ENCODE peak calls at places on chromosome 3, in four cellular contexts. Q is Caki2, R is HFF-Myc, U is ovary. X is an unnamed sample.

GRCh38 chr3:171049831-171050444 is 23.4 kb upstream of the SLC2A2 start:
- DNase-seq in Q (peak; percentile 64), R (peak; percentile 24), U (peak; percentile 33), X (peak; percentile 20)

GRCh38 chr3:72848703-72849081 is 447 bp upstream of the SHQ1 start:
- DNase-seq in Q (no peak), R (no peak), U (no peak), X (peak; percentile 20)

GRCh38 chr3:195352895-195353488 is 82.0 kb upstream of the XXYLT1 start:
- DNase-seq in Q (peak; percentile 52), R (peak; percentile 21), U (no peak), X (no peak)

GRCh38 chr3:25831578-25831977 is 41.7 kb downstream of the OXSM start:
- DNase-seq in Q (peak; percentile 49), R (peak; percentile 19), U (no peak), X (no peak)

GRCh38 chr3:115245437-115245836 is 98.3 kb upstream of the ZBTB20 start:
- DNase-seq in Q (peak; percentile 58), R (peak; percentile 78), U (no peak), X (no peak)

GRCh38 chr3:115100172-115100571 is 46.9 kb downstream of the ZBTB20 start:
- DNase-seq in Q (peak; percentile 71), R (no peak), U (no peak), X (peak; percentile 0)

GRCh38 chr3:140242818-140243276 is 307.9 kb downstream of the CLSTN2 start:
- DNase-seq in Q (peak; percentile 95), R (peak; percentile 4), U (no peak), X (no peak)

GRCh38 chr3:3998140-3998977 is 199.1 kb downstream of the LRRN1 start:
- DNase-seq in Q (peak; percentile 4), R (no peak), U (no peak), X (no peak)

GRCh38 chr3:38545983-38546382 is 49.8 kb downstream of the EXOG start:
- DNase-seq in Q (no peak), R (no peak), U (no peak), X (no peak)

GRCh38 chr3:169744332-169745054 is 20.4 kb downstream of the TERC start:
- DNase-seq in Q (peak; percentile 32), R (no peak), U (no peak), X (no peak)

GRCh38 chr3:168604767-168605166 is 509.0 kb upstream of the GOLIM4 start:
- DNase-seq in Q (no peak), R (no peak), U (no peak), X (no peak)

GRCh38 chr3:5016218-5017161 is 37.3 kb downstream of the BHLHE40 start:
- DNase-seq in Q (peak; percentile 79), R (no peak), U (no peak), X (peak; percentile 42)